ENCODE peak calls at places on chromosomes 7 and 10, in five cellular contexts. U is IMR-90, V is fibroblast of lung, W is HepG2, B is astrocyte. S is an unnamed sample.
A peak's percentile ranks its signal among the peaks of the same experiment; 100 is the strongest.

GRCh38 chr7:99120503-99120902 is 23.4 kb downstream of the SMURF1 start:
- DNase-seq in V (no peak), U (peak; percentile 19), W (no peak), B (no peak), S (no peak)

GRCh38 chr7:156578978-156579430 is 61.6 kb upstream of the RNF32 start:
- DNase-seq in V (no peak), U (no peak), W (no peak), B (no peak), S (peak; percentile 83)

GRCh38 chr10:96090463-96090800 is 39.7 kb upstream of the ZNF518A start:
- DNase-seq in B (no peak), U (no peak), V (no peak), W (no peak), S (no peak)

GRCh38 chr10:314381-314780 is 179.1 kb downstream of the ZMYND11 start:
- DNase-seq in W (no peak), V (no peak), B (no peak), U (no peak), S (peak; percentile 80)

GRCh38 chr10:14688606-14689005 is 86.1 kb downstream of the FAM107B start:
- DNase-seq in B (peak; percentile 83), U (peak; percentile 89), W (no peak), V (peak; percentile 73), S (no peak)

GRCh38 chr7:137335814-137336213 is 7.7 kb downstream of the PTN start:
- DNase-seq in V (no peak), B (peak; percentile 36), U (peak; percentile 21), W (no peak), S (no peak)

GRCh38 chr10:29763396-29763795 is 128.6 kb upstream of the SVIL start:
- DNase-seq in V (no peak), W (no peak), U (no peak), B (no peak), S (no peak)

GRCh38 chr7:53602817-53603418 is 567.5 kb downstream of the POM121L12 start:
- DNase-seq in B (no peak), U (no peak), W (no peak), V (no peak), S (peak; percentile 76)

GRCh38 chr7:90760892-90761291 is 164.8 kb downstream of the CDK14 start:
- DNase-seq in U (no peak), B (no peak), V (no peak), W (no peak), S (no peak)

GRCh38 chr10:114045738-114046458 is 2.2 kb downstream of the ADRB1 start:
- DNase-seq in B (no peak), V (no peak), W (no peak), U (no peak), S (no peak)

GRCh38 chr7:40412323-40412722 is 277.5 kb downstream of the SUGCT start:
- DNase-seq in U (no peak), W (no peak), B (no peak), V (no peak), S (no peak)

GRCh38 chr7:142563470-142563869 is 185.8 kb upstream of the PRSS1 start:
- DNase-seq in V (no peak), B (no peak), W (no peak), U (peak; percentile 51), S (no peak)
- H3K9me3 ChIP-seq in V (no peaks in the 10 kb centered on the region), B (no peaks in the 10 kb centered on the region), W (no peaks in the 10 kb centered on the region), U (no peaks in the 10 kb centered on the region), S (no peaks in the 10 kb centered on the region)

DNA sequence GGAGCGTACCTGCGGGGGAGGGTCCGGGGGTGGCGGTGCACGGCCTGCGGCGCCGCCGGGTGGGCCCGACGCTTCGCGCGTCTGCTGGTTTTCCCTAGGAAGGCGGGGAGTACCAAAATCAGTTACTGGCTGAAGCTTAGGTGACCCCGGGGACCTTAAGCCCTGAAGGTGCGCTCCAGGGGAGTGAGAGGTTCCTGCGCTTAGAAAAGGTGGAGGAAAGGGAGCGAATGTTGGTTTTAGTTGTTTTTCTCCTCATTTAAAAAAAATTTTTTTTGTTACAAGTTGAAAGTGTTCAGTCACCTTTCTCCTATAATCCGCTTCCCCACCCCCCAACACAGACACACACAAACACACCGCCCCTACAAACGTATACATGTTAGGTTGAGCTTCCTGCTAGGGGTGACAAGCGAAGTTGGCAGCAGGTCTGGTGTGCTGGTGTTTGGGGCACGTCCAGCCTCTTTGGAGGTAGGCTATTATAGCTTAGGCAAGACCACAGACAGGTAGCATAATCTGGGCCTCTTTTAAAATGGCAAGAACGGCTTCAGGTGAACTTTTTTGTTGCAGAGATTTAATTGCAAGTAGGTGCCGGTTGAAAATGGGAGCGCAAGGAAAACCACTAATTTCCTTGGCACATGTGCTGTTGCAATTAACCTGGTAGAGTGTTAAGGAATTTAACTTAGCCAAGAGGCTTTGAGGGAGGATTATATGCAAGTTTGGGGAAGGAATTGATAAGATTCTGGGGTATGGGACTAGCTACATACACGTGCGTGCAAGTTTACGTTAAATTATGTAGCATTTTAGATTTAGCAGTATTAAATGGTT is 945 bp downstream of the ADD3 start:
- DNase-seq in V (no peak), U (no peak), B (no peak), W (peak; percentile 52), S (peak; percentile 73)
- H3K9ac ChIP-seq in V (peak overlapping the region; percentile 71), U (peak overlapping the region; percentile 67), B (peak overlapping the region; percentile 83), W (peak overlapping the region; percentile 80), S (peak overlapping the region; percentile 65)

GRCh38 chr7:3937146-3937545 is 636.1 kb downstream of the SDK1 start:
- DNase-seq in V (no peak), B (no peak), W (no peak), U (no peak), S (no peak)

GRCh38 chr7:3931843-3932242 is 630.8 kb downstream of the SDK1 start:
- DNase-seq in V (no peak), B (no peak), W (no peak), U (no peak), S (no peak)

GRCh38 chr7:3942778-3943177 is 641.7 kb downstream of the SDK1 start:
- DNase-seq in U (no peak), B (no peak), V (peak; percentile 55), W (no peak), S (no peak)

GRCh38 chr7:3943265-3943664 is 642.2 kb downstream of the SDK1 start:
- DNase-seq in U (no peak), B (no peak), W (no peak), V (no peak), S (no peak)

DNA sequence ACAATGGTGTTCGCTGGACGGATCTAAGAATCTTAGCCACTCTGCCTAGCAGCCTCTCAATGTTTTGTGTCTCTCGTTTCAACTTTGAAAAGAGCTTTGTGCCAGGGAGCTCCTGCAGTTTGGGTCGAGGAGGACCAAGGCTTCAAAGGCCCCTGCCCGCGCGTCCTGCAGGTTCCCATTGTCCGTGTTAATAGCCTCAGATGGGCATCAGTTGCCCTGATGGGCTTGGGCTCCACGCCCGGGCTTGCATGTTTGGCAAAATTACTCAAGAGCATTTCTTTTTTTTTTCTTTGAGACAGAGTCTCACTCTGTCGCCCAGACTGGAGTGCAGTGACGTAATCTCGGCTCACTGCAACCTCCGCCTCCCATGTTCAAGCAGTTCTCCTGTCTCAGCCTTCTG is 636.5 kb downstream of the SDK1 start:
- DNase-seq in B (no peak), W (no peak), U (no peak), V (no peak), S (no peak)
- TF ChIP-seq CTCF in B (no peak), W (no peak), U (no peak), V (no peak), S (no peak)

GRCh38 chr7:157606140-157606539 is 269.3 kb downstream of the DNAJB6 start:
- DNase-seq in V (no peak), B (no peak), W (no peak), U (no peak), S (no peak)

GRCh38 chr7:157604661-157605381 is 268.0 kb downstream of the DNAJB6 start:
- DNase-seq in W (no peak), B (no peak), V (no peak), U (no peak), S (no peak)

GRCh38 chr7:157607218-157607617 is 270.4 kb downstream of the DNAJB6 start:
- DNase-seq in W (no peak), V (no peak), U (no peak), B (no peak), S (no peak)

GRCh38 chr7:157603716-157604115 is 266.9 kb downstream of the DNAJB6 start:
- DNase-seq in W (no peak), B (no peak), V (no peak), U (no peak), S (no peak)

GRCh38 chr7:157605638-157606037 is 268.8 kb downstream of the DNAJB6 start:
- DNase-seq in U (no peak), B (no peak), V (no peak), W (no peak), S (no peak)
- H3K9me3 ChIP-seq in U (peaks cover 51% of the 10 kb centered on the region), B (no peaks in the 10 kb centered on the region), V (no peaks in the 10 kb centered on the region), W (no peaks in the 10 kb centered on the region), S (peaks cover 49% of the 10 kb centered on the region)

DNA sequence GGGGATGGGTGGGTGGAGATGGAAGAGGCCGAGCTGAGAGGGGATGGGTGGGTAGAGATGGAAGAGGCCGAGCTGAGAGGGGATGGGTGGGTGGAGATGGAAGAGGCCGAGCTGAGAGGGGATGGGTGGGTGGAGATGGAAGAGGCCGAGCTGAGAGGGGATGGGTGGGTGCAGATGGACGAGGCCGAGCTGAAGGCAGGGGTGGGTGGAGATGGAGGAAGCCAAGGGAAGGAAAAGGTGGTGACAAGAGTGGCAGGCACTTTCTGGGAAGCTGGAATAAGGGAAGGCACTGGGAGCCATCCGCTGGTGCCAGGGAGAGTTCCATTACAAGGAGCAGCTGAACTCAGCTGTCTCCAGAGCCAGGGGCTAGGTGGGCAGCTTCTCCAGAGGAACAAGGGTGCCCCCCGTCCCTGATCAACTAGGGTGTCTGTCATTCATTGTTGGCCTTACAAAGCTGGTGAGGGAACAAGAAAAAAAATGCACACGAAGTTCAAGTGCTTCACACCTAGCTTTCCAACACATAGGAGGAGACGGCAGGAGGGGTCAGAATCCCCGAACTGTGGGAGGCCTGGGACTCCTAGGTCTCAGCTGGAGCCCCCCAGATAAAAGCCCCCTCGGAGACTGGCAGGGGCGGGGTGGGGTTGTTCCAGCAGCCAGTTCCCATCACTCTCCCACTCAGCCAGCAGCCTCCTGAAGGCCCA is 62.4 kb downstream of the PROSER2 start:
- DNase-seq in W (no peak), V (no peak), U (no peak), B (no peak), S (no peak)
- H3K9ac ChIP-seq in W (no peak overlapping the region), V (no peak overlapping the region), U (no peak overlapping the region), B (no peak overlapping the region), S (no peak overlapping the region)

GRCh38 chr10:71744897-71745658 is 25.5 kb upstream of the C10orf105 start:
- DNase-seq in B (no peak), W (no peak), U (no peak), V (no peak), S (no peak)

GRCh38 chr10:71747039-71747807 is 26.1 kb downstream of the VSIR start:
- DNase-seq in B (no peak), U (no peak), V (no peak), W (no peak), S (no peak)

GRCh38 chr10:71745659-71746250 is 26.2 kb upstream of the C10orf105 start:
- DNase-seq in V (no peak), W (no peak), B (no peak), U (no peak), S (no peak)

GRCh38 chr10:71747808-71748523 is 25.4 kb downstream of the VSIR start:
- DNase-seq in U (no peak), V (no peak), W (no peak), B (no peak), S (no peak)

GRCh38 chr10:71746344-71747037 is 26.8 kb downstream of the VSIR start:
- DNase-seq in V (no peak), W (peak; percentile 47), B (no peak), U (no peak), S (peak; percentile 87)
- TF ChIP-seq CTCF in V (no peak), W (peak; percentile 50), B (no peak), U (no peak), S (peak; percentile 75)